ENCODE peak calls at places on chromosomes 7 and 10, in seven cellular contexts. M, E, S, L, C, D and A are unnamed samples.

GRCh38 chr7:16071246-16071857 is 350.0 kb downstream of the CRPPA start:
- DNase-seq in M (no peak), E (peak), S (peak), L (no peak), C (no peak), D (peak), A (no peak)

GRCh38 chr10:51029172-51029641 is 45.1 kb upstream of the PRKG1 start:
- DNase-seq in M (no peak), E (no peak), S (peak), L (no peak), C (no peak), D (peak), A (no peak)

GRCh38 chr7:15332962-15333361 is 228.9 kb downstream of the AGMO start:
- DNase-seq in M (no peak), E (no peak), S (no peak), L (no peak), C (no peak), D (no peak), A (no peak)

GRCh38 chr7:151193203-151193602 is 6.2 kb upstream of the ASB10 start:
- DNase-seq in M (no peak), E (no peak), S (no peak), L (no peak), C (no peak), D (no peak), A (no peak)

GRCh38 chr7:110790992-110791391 is 299.9 kb upstream of the LRRN3 start:
- DNase-seq in M (no peak), E (no peak), S (peak), L (no peak), C (no peak), D (peak), A (no peak)

GRCh38 chr7:78024591-78024990 is 226.0 kb downstream of the PHTF2 start:
- DNase-seq in M (no peak), E (no peak), S (no peak), L (no peak), C (no peak), D (no peak), A (no peak)

GRCh38 chr7:84477786-84478405 is 283.3 kb upstream of the SEMA3A start:
- DNase-seq in M (no peak), E (no peak), S (no peak), L (no peak), C (no peak), D (no peak), A (no peak)

GRCh38 chr10:123180101-123180500 is 25.9 kb downstream of the BUB3 start:
- DNase-seq in M (no peak), E (no peak), S (no peak), L (no peak), C (no peak), D (no peak), A (no peak)

GRCh38 chr7:107994366-107994765 is 8.6 kb downstream of the LAMB1 start:
- DNase-seq in M (no peak), E (no peak), S (no peak), L (no peak), C (no peak), D (no peak), A (no peak)

GRCh38 chr10:14736600-14737081 is 38.1 kb downstream of the FAM107B start:
- DNase-seq in M (no peak), E (no peak), S (peak), L (no peak), C (no peak), D (peak), A (no peak)

GRCh38 chr10:129740532-129741279 is 223.4 kb downstream of the EBF3 start:
- DNase-seq in M (no peak), E (no peak), S (no peak), L (no peak), C (no peak), D (no peak), A (no peak)

GRCh38 chr10:87782721-87783120 is 35.3 kb downstream of the ATAD1 start:
- DNase-seq in M (no peak), E (no peak), S (no peak), L (no peak), C (no peak), D (no peak), A (no peak)

GRCh38 chr10:103802637-103803353 is 52.6 kb downstream of the SH3PXD2A start:
- DNase-seq in M (no peak), E (no peak), S (no peak), L (no peak), C (no peak), D (no peak), A (no peak)

GRCh38 chr10:1638889-1639418 is 98.4 kb downstream of the ADARB2 start:
- DNase-seq in M (no peak), E (no peak), S (no peak), L (no peak), C (no peak), D (no peak), A (no peak)

GRCh38 chr7:15546272-15546792 is 15.5 kb downstream of the AGMO start:
- DNase-seq in M (no peak), E (no peak), S (no peak), L (no peak), C (no peak), D (no peak), A (no peak)

GRCh38 chr7:1105189-1105588 is 17.3 kb downstream of the GPER1 start:
- DNase-seq in M (no peak), E (no peak), S (no peak), L (no peak), C (no peak), D (no peak), A (no peak)

GRCh38 chr7:68256295-68256694 is 1259.7 kb downstream of the TYW1 start:
- DNase-seq in M (no peak), E (no peak), S (no peak), L (no peak), C (no peak), D (no peak), A (no peak)

GRCh38 chr10:103451091-103451801 is 924 bp downstream of the CALHM2 start:
- DNase-seq in M (peak), E (no peak), S (peak), L (peak), C (peak), D (peak), A (no peak)

GRCh38 chr7:154530136-154530535 is 472.8 kb downstream of the PAXIP1 start:
- DNase-seq in M (no peak), E (no peak), S (no peak), L (no peak), C (no peak), D (no peak), A (no peak)

GRCh38 chr10:5168897-5169296 is 16.1 kb downstream of the AKR1C8 start:
- DNase-seq in M (no peak), E (no peak), S (no peak), L (peak), C (no peak), D (no peak), A (no peak)

GRCh38 chr10:71974489-71975011 is 10.4 kb downstream of the CHST3 start:
- DNase-seq in M (no peak), E (no peak), S (peak), L (peak), C (no peak), D (peak), A (no peak)

GRCh38 chr7:6158424-6159096 is 113.9 kb downstream of the CYTH3 start:
- DNase-seq in M (no peak), E (no peak), S (no peak), L (no peak), C (no peak), D (no peak), A (no peak)

GRCh38 chr10:86164216-86164774 is 202.3 kb downstream of the GRID1 start:
- DNase-seq in M (no peak), E (no peak), S (no peak), L (no peak), C (no peak), D (no peak), A (no peak)

GRCh38 chr10:62979921-62980320 is 153.2 kb upstream of the NRBF2 start:
- DNase-seq in M (no peak), E (no peak), S (no peak), L (no peak), C (no peak), D (no peak), A (no peak)

GRCh38 chr7:37726022-37726421 is 42.5 kb downstream of the GPR141 start:
- DNase-seq in M (no peak), E (no peak), S (no peak), L (no peak), C (no peak), D (no peak), A (no peak)

GRCh38 chr10:88980247-88980646 is 10.4 kb upstream of the FAS start:
- DNase-seq in M (no peak), E (no peak), S (no peak), L (no peak), C (no peak), D (no peak), A (no peak)

GRCh38 chr7:126605056-126605455 is 647.7 kb downstream of the GRM8 start:
- DNase-seq in M (no peak), E (no peak), S (no peak), L (no peak), C (no peak), D (no peak), A (no peak)

GRCh38 chr10:71814923-71815411 is 36.1 kb downstream of the PSAP start:
- DNase-seq in M (no peak), E (no peak), S (no peak), L (no peak), C (no peak), D (no peak), A (no peak)

GRCh38 chr7:135923700-135924261 is 53.4 kb downstream of the MTPN start:
- DNase-seq in M (no peak), E (no peak), S (peak), L (no peak), C (no peak), D (peak), A (no peak)

GRCh38 chr10:43308986-43309385 is 42.1 kb upstream of the RASGEF1A start:
- DNase-seq in M (no peak), E (no peak), S (no peak), L (no peak), C (no peak), D (no peak), A (no peak)

GRCh38 chr10:4561301-4561700 is 264.7 kb upstream of the AKR1E2 start:
- DNase-seq in M (no peak), E (no peak), S (no peak), L (no peak), C (no peak), D (no peak), A (no peak)